ENCODE peak calls at places on chromosomes 16 and 17, in five cellular contexts. V is Right ventricle myocardium superior, H is skeletal muscle cell, O is cardiac muscle cell, P is anterior cingulate cortex. K is an unnamed sample.
A peak's percentile ranks its signal among the peaks of the same experiment; 100 is the strongest.

GRCh38 chr17:78313735-78314648 is 45.9 kb downstream of the SOCS3 start:
- DNase-seq in V (peak; percentile 86), O (peak; percentile 79), P (no peak), H (no peak), K (peak; percentile 42)

GRCh38 chr16:68079616-68080344 is 5.4 kb upstream of the NFATC3 start:
- DNase-seq in P (peak; percentile 32), V (peak; percentile 87), O (peak; percentile 68), H (no peak), K (no peak)

GRCh38 chr17:10574324-10574723 is 24.9 kb upstream of the MYH2 start:
- DNase-seq in H (no peak), P (no peak), O (peak; percentile 9), V (no peak), K (no peak)

GRCh38 chr16:28104404-28104803 is 40.9 kb upstream of the GSG1L start:
- DNase-seq in O (no peak), V (no peak), H (no peak), P (no peak), K (no peak)

GRCh38 chr17:59154335-59154720 is 658 bp downstream of the SKA2 start:
- DNase-seq in V (no peak), O (peak; percentile 62), H (no peak), P (no peak), K (peak; percentile 67)

GRCh38 chr17:13597723-13598347 is 3.9 kb downstream of the HS3ST3A1 start:
- DNase-seq in O (peak; percentile 73), V (no peak), H (no peak), P (no peak), K (peak; percentile 61)

GRCh38 chr17:48752399-48753288 is 24.1 kb upstream of the HOXB13 start:
- DNase-seq in V (no peak), H (no peak), O (no peak), P (no peak), K (no peak)

GRCh38 chr16:56912746-56913703 is 18.9 kb upstream of the HERPUD1 start:
- DNase-seq in V (no peak), P (no peak), H (peak; percentile 70), O (peak; percentile 68), K (no peak)

GRCh38 chr16:4373356-4373908 is 1.8 kb downstream of the VASN start:
- DNase-seq in O (no peak), H (no peak), P (no peak), V (no peak), K (no peak)

GRCh38 chr17:66403846-66404597 is 101.6 kb downstream of the PRKCA start:
- DNase-seq in H (no peak), V (no peak), P (no peak), O (peak; percentile 31), K (no peak)

GRCh38 chr16:50562657-50563056 is 14.5 kb downstream of the NKD1 start:
- DNase-seq in H (no peak), O (no peak), P (no peak), V (no peak), K (no peak)

GRCh38 chr16:3520398-3520797 is 19.6 kb downstream of the CLUAP1 start:
- DNase-seq in H (peak; percentile 38), P (no peak), O (no peak), V (no peak), K (no peak)

GRCh38 chr16:84603115-84603816 is 14.6 kb downstream of the COTL1 start:
- DNase-seq in O (peak; percentile 97), V (peak; percentile 92), P (peak; percentile 46), H (peak; percentile 94), K (peak; percentile 26)

GRCh38 chr16:26195225-26195624 is 503.5 kb downstream of the HS3ST4 start:
- DNase-seq in H (no peak), O (no peak), P (no peak), V (no peak), K (no peak)

GRCh38 chr16:2698996-2699750 is 16.9 kb downstream of the KCTD5 start:
- DNase-seq in H (no peak), V (no peak), O (no peak), P (peak; percentile 31), K (no peak)

GRCh38 chr16:49663081-49664057 is 192.5 kb downstream of the ZNF423 start:
- DNase-seq in H (no peak), P (no peak), O (peak; percentile 26), V (peak; percentile 53), K (no peak)

GRCh38 chr17:4509923-4510614 is 11.4 kb downstream of the SPNS2 start:
- DNase-seq in O (no peak), P (no peak), H (no peak), V (peak; percentile 68), K (no peak)

GRCh38 chr16:31107465-31107867 is 720 bp upstream of the BCKDK start:
- DNase-seq in H (no peak), O (no peak), P (no peak), V (no peak), K (no peak)

GRCh38 chr16:67649494-67649931 is 4.6 kb downstream of the CARMIL2 start:
- DNase-seq in O (peak; percentile 23), P (no peak), H (no peak), V (no peak), K (peak; percentile 50)

GRCh38 chr16:10485698-10486382 is 94.6 kb downstream of the EMP2 start:
- DNase-seq in O (no peak), P (no peak), H (no peak), V (no peak), K (no peak)

GRCh38 chr17:18958611-18959010 is 6.6 kb downstream of the SLC5A10 start:
- DNase-seq in P (no peak), O (no peak), V (peak; percentile 18), H (no peak), K (no peak)